ENCODE peak calls at places on chromosomes 11 and 22, in ten cellular contexts. E is pancreas, Q is upper lobe of right lung, S is cardiac muscle cell, P is PC-3, J is GM12878, L is keratinocyte, H is BJ, R is sigmoid colon, K is IMR-90. T is an unnamed sample. For H3K36me3, the result is how much of the 10 kb centered on the place peaks cover.

GRCh38 chr11:94544832-94545640 is 1.3 kb downstream of the FUT4 start:
- DNase-seq in H (no peak), K (no peak), E (peak), R (peak), Q (peak), P (no peak), J (no peak), S (no peak), L (no peak), T (no peak)

GRCh38 chr11:850777-851762 is 8.4 kb downstream of the TSPAN4 start:
- DNase-seq in E (no peak), H (no peak), Q (no peak), L (no peak), P (no peak), S (no peak), J (no peak), R (no peak), K (no peak), T (no peak)

GRCh38 chr11:124915541-124916369 is 3.3 kb upstream of the HEPN1 start:
- DNase-seq in J (no peak), K (peak), Q (no peak), H (no peak), E (no peak), S (no peak), P (no peak), R (no peak), L (no peak), T (no peak)

GRCh38 chr11:46273511-46274205 is 3.8 kb upstream of the CREB3L1 start:
- DNase-seq in K (no peak), R (no peak), E (peak), J (no peak), S (no peak), P (peak), L (no peak), H (no peak), Q (no peak), T (no peak)

GRCh38 chr11:70389191-70389590 is 9.1 kb upstream of the CTTN start:
- DNase-seq in K (no peak), L (no peak), H (no peak), Q (peak), S (no peak), R (no peak), E (no peak), J (no peak), P (no peak), T (no peak)

GRCh38 chr11:65396769-65397745 is 10.6 kb downstream of the FRMD8 start:
- DNase-seq in P (no peak), E (no peak), R (no peak), H (no peak), Q (peak), L (no peak), J (no peak), K (no peak), S (no peak), T (no peak)

GRCh38 chr22:31344369-31345330 is 1.5 kb downstream of the PATZ1 start:
- DNase-seq in R (peak), L (no peak), J (no peak), K (peak), Q (peak), H (no peak), E (peak), P (peak), S (peak), T (no peak)

GRCh38 chr11:1228921-1229451 is 6.1 kb downstream of the MUC5B start:
- DNase-seq in S (no peak), H (no peak), Q (peak), L (no peak), E (no peak), R (no peak), K (no peak), P (no peak), J (no peak), T (no peak)

GRCh38 chr11:925158-925495 is 543 bp upstream of the AP2A2 start:
- DNase-seq in L (no peak), S (no peak), K (no peak), J (no peak), Q (no peak), E (peak), P (no peak), H (no peak), R (no peak), T (no peak)

GRCh38 chr11:7522546-7522945 is 8.7 kb downstream of the PPFIBP2 start:
- DNase-seq in L (no peak), P (no peak), K (no peak), E (no peak), R (no peak), J (no peak), H (no peak), Q (no peak), S (no peak), T (no peak)

GRCh38 chr11:7524831-7525230 is 11.0 kb downstream of the PPFIBP2 start:
- DNase-seq in L (peak), J (no peak), E (no peak), P (no peak), K (no peak), R (no peak), Q (no peak), S (no peak), H (no peak), T (peak)

GRCh38 chr11:7522106-7522505 is 8.3 kb downstream of the PPFIBP2 start:
- DNase-seq in E (no peak), P (no peak), J (no peak), Q (no peak), R (no peak), K (no peak), H (no peak), S (no peak), L (no peak), T (no peak)

GRCh38 chr11:7525424-7525823 is 11.6 kb downstream of the PPFIBP2 start:
- DNase-seq in K (no peak), Q (no peak), L (no peak), J (no peak), E (no peak), R (no peak), S (no peak), P (no peak), H (no peak), T (no peak)

GRCh38 chr11:7523416-7524210 is 9.8 kb downstream of the PPFIBP2 start:
- DNase-seq in S (no peak), Q (no peak), L (no peak), J (no peak), P (no peak), K (no peak), E (no peak), H (no peak), R (no peak), T (no peak)
- H3K36me3 ChIP-seq in S (under half), Q (under half), L (under half), J (under half), P (under half), K (under half), E (under half), H (under half), R (under half), T (under half)

GRCh38 chr22:42991010-42991651 is 23.8 kb downstream of the PACSIN2 start:
- DNase-seq in K (peak), P (peak), Q (no peak), L (no peak), E (peak), R (peak), J (no peak), H (no peak), S (no peak), T (peak)

GRCh38 chr22:42992886-42993479 is 22.0 kb downstream of the PACSIN2 start:
- DNase-seq in J (no peak), H (no peak), Q (no peak), K (no peak), E (no peak), S (no peak), P (no peak), L (no peak), R (peak), T (no peak)

GRCh38 chr22:42992092-42992491 is 22.9 kb downstream of the PACSIN2 start:
- DNase-seq in J (no peak), S (no peak), Q (no peak), K (no peak), P (no peak), H (no peak), E (no peak), R (peak), L (no peak), T (no peak)

GRCh38 chr22:42993651-42994275 is 21.2 kb downstream of the PACSIN2 start:
- DNase-seq in Q (no peak), K (peak), E (no peak), L (no peak), S (no peak), H (no peak), P (peak), R (peak), J (no peak), T (no peak)

GRCh38 chr22:42990131-42990838 is 24.7 kb downstream of the PACSIN2 start:
- DNase-seq in L (peak), K (peak), H (no peak), S (no peak), Q (no peak), P (peak), R (peak), J (no peak), E (peak), T (peak)
- TF ChIP-seq CTCF in L (peak), K (peak), H (peak), S (peak), Q (peak), P (peak), R (no peak), J (no peak), E (no peak), T (peak)

GRCh38 chr11:96366024-96366423 is 23.0 kb upstream of the MAML2 start:
- DNase-seq in E (no peak), L (no peak), J (no peak), K (peak), S (no peak), P (no peak), R (no peak), H (no peak), Q (no peak), T (no peak)
- H3K36me3 ChIP-seq in E (under half), L (under half), J (under half), K (under half), S (under half), P (under half), R (half or more), H (under half), Q (half or more), T (under half)

GRCh38 chr22:45690008-45690407 is 18.4 kb downstream of the ATXN10 start:
- DNase-seq in L (no peak), R (no peak), H (no peak), K (no peak), J (no peak), E (no peak), Q (no peak), P (no peak), S (no peak), T (no peak)
- TF ChIP-seq CTCF in L (no peak), R (no peak), H (no peak), K (no peak), J (no peak), E (no peak), Q (no peak), P (no peak), S (no peak), T (no peak)

DNA sequence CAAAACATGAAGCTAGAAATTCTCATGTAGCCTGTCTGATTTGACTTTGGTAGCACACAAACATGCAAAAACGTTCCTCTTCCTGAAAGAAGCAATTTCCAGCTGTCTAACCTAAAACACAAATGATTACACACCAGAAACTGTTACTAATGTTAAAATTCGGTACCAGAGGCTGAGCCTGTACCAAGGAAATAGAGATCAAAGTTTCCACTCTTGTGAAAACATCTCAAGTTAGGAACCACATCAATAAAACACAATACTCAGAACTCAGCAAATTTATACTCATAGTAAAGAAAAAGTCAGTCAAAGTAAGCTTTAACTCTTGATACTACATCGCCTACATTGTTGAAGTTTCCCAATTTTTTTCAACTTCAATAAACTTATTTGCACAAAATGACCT is 107.8 kb downstream of the FCHSD2 start:
- DNase-seq in H (no peak), L (no peak), J (no peak), Q (no peak), P (no peak), E (no peak), K (no peak), S (no peak), R (no peak), T (no peak)
- H3K36me3 ChIP-seq in H (under half), L (under half), J (under half), Q (under half), P (under half), E (under half), K (under half), S (under half), R (under half), T (under half)

GRCh38 chr11:35085766-35086165 is 53.2 kb upstream of the CD44 start:
- DNase-seq in P (no peak), R (no peak), K (no peak), S (no peak), L (no peak), J (no peak), E (no peak), H (no peak), Q (no peak), T (no peak)

GRCh38 chr11:35089724-35090505 is 49.1 kb upstream of the CD44 start:
- DNase-seq in R (no peak), Q (no peak), L (no peak), P (no peak), E (no peak), K (no peak), S (no peak), H (no peak), J (peak), T (no peak)

GRCh38 chr11:35088226-35088625 is 50.7 kb upstream of the CD44 start:
- DNase-seq in Q (no peak), P (no peak), R (no peak), S (no peak), E (peak), K (no peak), J (no peak), H (no peak), L (no peak), T (no peak)

GRCh38 chr11:35088676-35089075 is 50.3 kb upstream of the CD44 start:
- DNase-seq in L (peak), S (no peak), K (peak), R (no peak), Q (no peak), J (no peak), E (peak), H (no peak), P (peak), T (no peak)

DNA sequence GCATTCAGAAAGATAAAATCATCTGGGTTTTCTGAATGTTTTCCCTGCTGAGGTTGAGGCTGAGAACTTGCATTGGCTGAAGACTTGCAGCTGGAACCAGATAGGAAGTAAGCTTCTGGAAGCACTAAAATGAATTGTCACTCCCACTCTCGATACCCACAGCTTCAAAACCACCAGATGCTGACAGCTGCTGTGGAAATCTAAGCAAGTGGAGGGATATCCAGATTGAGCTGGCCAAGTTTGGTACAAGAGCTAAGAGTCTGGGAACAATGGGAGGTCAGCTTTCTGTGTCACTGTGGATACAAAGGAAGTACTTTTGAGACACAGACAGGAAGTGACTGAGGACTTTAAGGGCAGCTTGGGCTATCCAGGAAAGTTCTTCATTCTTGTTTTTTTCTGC is 51.3 kb upstream of the CD44 start:
- DNase-seq in E (no peak), J (no peak), Q (no peak), P (no peak), H (no peak), L (no peak), R (no peak), K (peak), S (no peak), T (no peak)
- TF ChIP-seq CTCF in E (no peak), J (no peak), Q (no peak), P (no peak), H (no peak), L (no peak), R (no peak), K (no peak), S (no peak), T (no peak)

GRCh38 chr11:83862033-83862432 is 575.9 kb upstream of the CCDC90B start:
- DNase-seq in Q (no peak), R (no peak), J (no peak), H (no peak), S (no peak), E (no peak), K (no peak), L (no peak), P (no peak), T (no peak)
- H3K36me3 ChIP-seq in Q (under half), R (under half), J (under half), H (under half), S (under half), E (under half), K (under half), L (under half), P (under half), T (under half)

GRCh38 chr11:12016246-12016645 is 7.8 kb upstream of the DKK3 start:
- DNase-seq in P (no peak), Q (no peak), H (no peak), R (no peak), L (no peak), E (no peak), K (no peak), S (no peak), J (no peak), T (no peak)
- TF ChIP-seq CTCF in P (peak), Q (no peak), H (peak), R (no peak), L (no peak), E (no peak), K (no peak), S (no peak), J (no peak), T (no peak)

DNA sequence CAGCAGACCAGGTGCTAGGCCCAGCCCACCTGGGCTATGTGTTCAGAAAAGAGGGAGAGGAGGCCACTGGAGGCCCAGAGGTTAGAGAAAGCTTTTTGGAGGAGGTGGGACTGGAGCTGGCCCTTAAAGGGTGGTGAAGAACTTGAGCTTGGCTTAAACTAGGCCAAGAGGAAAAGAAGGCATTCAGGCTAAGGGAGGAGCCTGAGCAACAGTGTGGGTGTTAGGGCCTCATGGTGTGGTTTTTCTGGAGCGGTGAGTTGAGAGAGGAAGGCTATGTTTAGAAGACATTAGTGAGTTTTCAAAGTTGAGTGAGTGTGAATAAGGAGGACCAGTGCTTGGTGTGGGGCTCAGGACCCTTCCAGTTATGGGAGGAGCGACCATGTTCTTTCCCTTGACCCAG is 6.2 kb downstream of the TAF6L start:
- DNase-seq in R (no peak), E (no peak), J (no peak), H (no peak), P (no peak), S (no peak), K (no peak), Q (no peak), L (no peak), T (no peak)
- H3K36me3 ChIP-seq in R (half or more), E (under half), J (under half), H (under half), P (under half), S (under half), K (under half), Q (under half), L (under half), T (under half)

DNA sequence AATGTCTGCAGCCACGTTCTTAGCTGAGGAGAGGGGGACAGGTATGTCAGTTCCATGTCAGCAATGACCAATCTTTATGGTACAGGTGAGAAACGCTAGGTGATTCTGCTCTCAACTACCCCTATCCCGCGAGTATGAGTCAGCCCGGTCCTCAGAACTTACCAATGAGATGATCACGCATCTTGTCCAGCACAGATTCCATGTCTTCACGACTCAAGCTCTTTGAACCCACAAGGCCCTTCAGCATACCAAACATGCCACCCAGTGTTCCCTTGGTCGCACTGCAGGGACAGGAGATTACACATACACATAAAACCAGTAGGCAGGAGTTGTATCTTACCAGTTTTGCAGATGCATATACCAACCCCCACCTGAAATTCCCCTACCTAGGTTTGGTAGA is 2.9 kb downstream of the SRPRA start:
- DNase-seq in S (no peak), K (peak), L (no peak), H (no peak), E (no peak), R (no peak), P (peak), J (no peak), Q (no peak), T (no peak)
- TF ChIP-seq CTCF in S (no peak), K (no peak), L (no peak), H (peak), E (no peak), R (no peak), P (peak), J (no peak), Q (no peak), T (no peak)

T was measured in kidney epithelial cell.